ENCODE peak calls at places on chromosomes 1 and 21, in ten cellular contexts. One of them, this sample, is unnamed. For H3K4me1, the result is how much of the 10 kb centered on the place peaks cover.

GRCh38 chr1:248703674-248704073 is 1.1 kb upstream of the OR14I1 start:
- DNase-seq in right cardiac atrium: no peak
- DNase-seq in left ventricle myocardium inferior: no peak
- DNase-seq in pancreas: no peak
- DNase-seq in psoas muscle: no peak
- DNase-seq in body of pancreas: no peak
- DNase-seq in HCT116: no peak
- DNase-seq in neural progenitor cell: no peak
- DNase-seq in heart left ventricle: no peak
- DNase-seq in cardiac muscle cell: no peak
- DNase-seq in this sample: no peak

GRCh38 chr1:38334930-38335592 is 288.5 kb upstream of the POU3F1 start:
- DNase-seq in pancreas: no peak
- DNase-seq in left ventricle myocardium inferior: no peak
- DNase-seq in cardiac muscle cell: no peak
- DNase-seq in HCT116: no peak
- DNase-seq in neural progenitor cell: no peak
- DNase-seq in psoas muscle: no peak
- DNase-seq in right cardiac atrium: no peak
- DNase-seq in heart left ventricle: no peak
- DNase-seq in body of pancreas: no peak
- DNase-seq in this sample: no peak

GRCh38 chr1:156959414-156959813 is 39.0 kb downstream of the LRRC71 start:
- DNase-seq in heart left ventricle: no peak
- DNase-seq in HCT116: no peak
- DNase-seq in cardiac muscle cell: peak
- DNase-seq in neural progenitor cell: no peak
- DNase-seq in body of pancreas: no peak
- DNase-seq in left ventricle myocardium inferior: no peak
- DNase-seq in right cardiac atrium: no peak
- DNase-seq in pancreas: no peak
- DNase-seq in psoas muscle: no peak
- DNase-seq in this sample: no peak

GRCh38 chr1:112285311-112285710 is 110.7 kb upstream of the CTTNBP2NL start:
- DNase-seq in HCT116: no peak
- DNase-seq in pancreas: no peak
- DNase-seq in neural progenitor cell: no peak
- DNase-seq in psoas muscle: no peak
- DNase-seq in body of pancreas: no peak
- DNase-seq in heart left ventricle: no peak
- DNase-seq in right cardiac atrium: no peak
- DNase-seq in cardiac muscle cell: no peak
- DNase-seq in left ventricle myocardium inferior: no peak
- DNase-seq in this sample: no peak

GRCh38 chr1:27816921-27817630 is 13.5 kb upstream of the PPP1R8 start:
- DNase-seq in psoas muscle: no peak
- DNase-seq in body of pancreas: no peak
- DNase-seq in heart left ventricle: no peak
- DNase-seq in right cardiac atrium: no peak
- DNase-seq in left ventricle myocardium inferior: no peak
- DNase-seq in neural progenitor cell: no peak
- DNase-seq in cardiac muscle cell: peak
- DNase-seq in HCT116: no peak
- DNase-seq in pancreas: no peak
- DNase-seq in this sample: peak

GRCh38 chr21:41141031-41141457 is 26.9 kb upstream of the BACE2 start:
- DNase-seq in body of pancreas: no peak
- DNase-seq in pancreas: no peak
- DNase-seq in right cardiac atrium: no peak
- DNase-seq in heart left ventricle: no peak
- DNase-seq in left ventricle myocardium inferior: no peak
- DNase-seq in cardiac muscle cell: no peak
- DNase-seq in psoas muscle: no peak
- DNase-seq in neural progenitor cell: no peak
- DNase-seq in HCT116: no peak
- DNase-seq in this sample: no peak

GRCh38 chr1:185207178-185207577 is 50.2 kb downstream of the SWT1 start:
- DNase-seq in heart left ventricle: no peak
- DNase-seq in cardiac muscle cell: no peak
- DNase-seq in neural progenitor cell: no peak
- DNase-seq in right cardiac atrium: no peak
- DNase-seq in pancreas: no peak
- DNase-seq in psoas muscle: no peak
- DNase-seq in body of pancreas: no peak
- DNase-seq in left ventricle myocardium inferior: no peak
- DNase-seq in HCT116: no peak
- DNase-seq in this sample: no peak

GRCh38 chr1:157966034-157966671 is 27.3 kb upstream of the KIRREL1 start:
- DNase-seq in neural progenitor cell: no peak
- DNase-seq in HCT116: no peak
- DNase-seq in body of pancreas: peak
- DNase-seq in left ventricle myocardium inferior: no peak
- DNase-seq in right cardiac atrium: no peak
- DNase-seq in pancreas: peak
- DNase-seq in cardiac muscle cell: no peak
- DNase-seq in heart left ventricle: no peak
- DNase-seq in psoas muscle: no peak
- DNase-seq in this sample: no peak

GRCh38 chr1:3365519-3366158 is 88.8 kb upstream of the ARHGEF16 start:
- DNase-seq in heart left ventricle: no peak
- DNase-seq in psoas muscle: no peak
- DNase-seq in right cardiac atrium: peak
- DNase-seq in body of pancreas: peak
- DNase-seq in neural progenitor cell: no peak
- DNase-seq in cardiac muscle cell: peak
- DNase-seq in left ventricle myocardium inferior: no peak
- DNase-seq in pancreas: no peak
- DNase-seq in HCT116: no peak
- DNase-seq in this sample: no peak

GRCh38 chr1:24526045-24526444 is 23.4 kb downstream of the RCAN3 start:
- DNase-seq in left ventricle myocardium inferior: no peak
- DNase-seq in neural progenitor cell: no peak
- DNase-seq in right cardiac atrium: no peak
- DNase-seq in heart left ventricle: no peak
- DNase-seq in body of pancreas: no peak
- DNase-seq in HCT116: no peak
- DNase-seq in pancreas: no peak
- DNase-seq in cardiac muscle cell: no peak
- DNase-seq in psoas muscle: no peak
- DNase-seq in this sample: no peak

GRCh38 chr1:111735858-111736544 is 3.2 kb downstream of the INKA2 start:
- DNase-seq in left ventricle myocardium inferior: no peak
- DNase-seq in body of pancreas: no peak
- DNase-seq in cardiac muscle cell: peak
- DNase-seq in HCT116: no peak
- DNase-seq in heart left ventricle: no peak
- DNase-seq in right cardiac atrium: peak
- DNase-seq in psoas muscle: no peak
- DNase-seq in neural progenitor cell: peak
- DNase-seq in pancreas: no peak
- DNase-seq in this sample: no peak

GRCh38 chr1:118223426-118223825 is 38.4 kb upstream of the SPAG17 start:
- DNase-seq in right cardiac atrium: peak
- DNase-seq in HCT116: no peak
- DNase-seq in cardiac muscle cell: peak
- DNase-seq in heart left ventricle: no peak
- DNase-seq in neural progenitor cell: peak
- DNase-seq in left ventricle myocardium inferior: peak
- DNase-seq in pancreas: no peak
- DNase-seq in body of pancreas: peak
- DNase-seq in psoas muscle: peak
- DNase-seq in this sample: no peak

GRCh38 chr1:40834968-40835545 is 27.1 kb downstream of the CITED4 start:
- DNase-seq in right cardiac atrium: no peak
- DNase-seq in heart left ventricle: no peak
- DNase-seq in pancreas: no peak
- DNase-seq in neural progenitor cell: no peak
- DNase-seq in body of pancreas: no peak
- DNase-seq in cardiac muscle cell: no peak
- DNase-seq in HCT116: no peak
- DNase-seq in left ventricle myocardium inferior: no peak
- DNase-seq in psoas muscle: no peak
- DNase-seq in this sample: no peak

GRCh38 chr1:111249960-111250359 is 22.4 kb downstream of the CHI3L2 start:
- DNase-seq in cardiac muscle cell: peak
- DNase-seq in right cardiac atrium: no peak
- DNase-seq in HCT116: no peak
- DNase-seq in neural progenitor cell: peak
- DNase-seq in heart left ventricle: no peak
- DNase-seq in body of pancreas: no peak
- DNase-seq in left ventricle myocardium inferior: no peak
- DNase-seq in psoas muscle: no peak
- DNase-seq in pancreas: no peak
- DNase-seq in this sample: no peak

GRCh38 chr1:44585315-44585920 is 88.9 kb downstream of the TMEM53 start:
- DNase-seq in heart left ventricle: no peak
- DNase-seq in right cardiac atrium: no peak
- DNase-seq in neural progenitor cell: no peak
- DNase-seq in pancreas: no peak
- DNase-seq in body of pancreas: no peak
- DNase-seq in HCT116: no peak
- DNase-seq in cardiac muscle cell: no peak
- DNase-seq in left ventricle myocardium inferior: no peak
- DNase-seq in psoas muscle: no peak
- DNase-seq in this sample: no peak

GRCh38 chr1:212669102-212669501 is 30.5 kb downstream of the BATF3 start:
- DNase-seq in HCT116: peak
- DNase-seq in psoas muscle: no peak
- DNase-seq in right cardiac atrium: no peak
- DNase-seq in body of pancreas: no peak
- DNase-seq in pancreas: no peak
- DNase-seq in heart left ventricle: no peak
- DNase-seq in left ventricle myocardium inferior: no peak
- DNase-seq in cardiac muscle cell: peak
- DNase-seq in neural progenitor cell: peak
- DNase-seq in this sample: peak

GRCh38 chr1:225880210-225880584 is 2.0 kb downstream of the TMEM63A start:
- DNase-seq in left ventricle myocardium inferior: peak
- DNase-seq in heart left ventricle: peak
- DNase-seq in psoas muscle: no peak
- DNase-seq in body of pancreas: peak
- DNase-seq in HCT116: no peak
- DNase-seq in pancreas: peak
- DNase-seq in right cardiac atrium: peak
- DNase-seq in cardiac muscle cell: no peak
- DNase-seq in neural progenitor cell: no peak
- DNase-seq in this sample: no peak

GRCh38 chr1:224615861-224616760 is at the start of gene CNIH3:
- DNase-seq in pancreas: peak
- DNase-seq in heart left ventricle: no peak
- DNase-seq in left ventricle myocardium inferior: no peak
- DNase-seq in HCT116: no peak
- DNase-seq in psoas muscle: peak
- DNase-seq in body of pancreas: peak
- DNase-seq in neural progenitor cell: peak
- DNase-seq in right cardiac atrium: peak
- DNase-seq in cardiac muscle cell: peak
- DNase-seq in this sample: peak
- H3K4me1 ChIP-seq in pancreas: under half
- H3K4me1 ChIP-seq in heart left ventricle: under half
- H3K4me1 ChIP-seq in left ventricle myocardium inferior: under half
- H3K4me1 ChIP-seq in HCT116: under half
- H3K4me1 ChIP-seq in psoas muscle: under half
- H3K4me1 ChIP-seq in body of pancreas: under half
- H3K4me1 ChIP-seq in neural progenitor cell: under half
- H3K4me1 ChIP-seq in right cardiac atrium: under half
- H3K4me1 ChIP-seq in cardiac muscle cell: under half
- H3K4me1 ChIP-seq in this sample: under half

DNA sequence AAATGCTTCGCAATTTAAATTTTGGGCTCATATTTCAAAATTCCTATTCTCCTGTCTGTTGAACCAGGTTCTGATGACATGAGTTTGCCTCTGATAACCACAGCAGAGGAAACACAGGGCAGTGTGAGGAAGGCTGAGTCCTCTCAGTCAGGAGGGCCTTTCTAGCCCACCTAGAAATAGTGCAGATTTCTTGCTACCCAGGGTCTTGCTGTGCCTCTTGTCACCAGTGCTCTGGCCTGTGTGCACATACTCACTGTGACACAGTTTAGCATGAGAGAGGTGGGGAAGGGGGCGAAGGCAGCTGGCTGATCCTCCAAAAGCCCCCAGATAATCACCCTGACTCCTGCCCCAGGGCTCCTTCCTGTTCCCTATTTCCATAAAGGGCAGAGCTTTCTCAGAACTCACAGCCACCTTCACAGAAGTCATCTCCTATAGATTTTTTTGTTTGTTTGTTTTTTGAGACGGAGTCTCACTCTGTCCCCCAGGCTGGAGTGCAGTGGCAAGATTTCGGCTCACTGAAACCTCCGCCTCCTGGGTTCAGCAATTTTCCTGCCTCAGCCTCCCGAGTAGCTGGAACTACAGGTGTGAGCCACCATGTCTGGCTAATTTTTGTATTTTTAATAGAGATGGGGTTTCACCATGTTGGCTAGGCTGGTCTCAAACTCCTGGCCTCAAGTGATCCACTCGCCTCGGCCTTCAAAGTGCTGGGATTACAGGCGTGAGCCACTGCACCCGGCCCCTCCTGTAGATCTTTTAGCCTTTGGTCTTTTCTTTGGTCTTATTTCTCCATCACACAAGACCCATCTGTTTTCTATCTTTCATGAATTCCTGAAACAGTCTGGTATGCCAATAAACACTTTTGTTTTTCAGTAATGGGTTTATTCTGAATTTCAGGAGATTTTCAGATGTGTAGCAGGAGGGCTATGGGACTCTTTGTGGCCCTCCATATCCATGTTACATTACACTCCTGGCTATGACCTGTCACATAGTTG is 23.5 kb downstream of the ERRFI1 start:
- DNase-seq in neural progenitor cell: no peak
- DNase-seq in psoas muscle: no peak
- DNase-seq in body of pancreas: no peak
- DNase-seq in pancreas: no peak
- DNase-seq in left ventricle myocardium inferior: no peak
- DNase-seq in right cardiac atrium: no peak
- DNase-seq in cardiac muscle cell: no peak
- DNase-seq in HCT116: no peak
- DNase-seq in heart left ventricle: no peak
- DNase-seq in this sample: no peak
- H3K27ac ChIP-seq in neural progenitor cell: no peak
- H3K27ac ChIP-seq in psoas muscle: no peak
- H3K27ac ChIP-seq in body of pancreas: peak
- H3K27ac ChIP-seq in pancreas: no peak
- H3K27ac ChIP-seq in left ventricle myocardium inferior: peak
- H3K27ac ChIP-seq in right cardiac atrium: no peak
- H3K27ac ChIP-seq in cardiac muscle cell: no peak
- H3K27ac ChIP-seq in HCT116: no peak
- H3K27ac ChIP-seq in heart left ventricle: no peak
- H3K27ac ChIP-seq in this sample: no peak

GRCh38 chr21:14078746-14079375 is 131.9 kb downstream of the LIPI start:
- DNase-seq in heart left ventricle: no peak
- DNase-seq in cardiac muscle cell: no peak
- DNase-seq in neural progenitor cell: no peak
- DNase-seq in left ventricle myocardium inferior: no peak
- DNase-seq in HCT116: no peak
- DNase-seq in pancreas: no peak
- DNase-seq in psoas muscle: no peak
- DNase-seq in body of pancreas: no peak
- DNase-seq in right cardiac atrium: no peak
- DNase-seq in this sample: no peak
- H3K4me1 ChIP-seq in heart left ventricle: under half
- H3K4me1 ChIP-seq in cardiac muscle cell: under half
- H3K4me1 ChIP-seq in neural progenitor cell: under half
- H3K4me1 ChIP-seq in left ventricle myocardium inferior: under half
- H3K4me1 ChIP-seq in HCT116: under half
- H3K4me1 ChIP-seq in pancreas: under half
- H3K4me1 ChIP-seq in psoas muscle: under half
- H3K4me1 ChIP-seq in body of pancreas: under half
- H3K4me1 ChIP-seq in right cardiac atrium: under half
- H3K4me1 ChIP-seq in this sample: under half

GRCh38 chr1:166875302-166875733 is 746 bp downstream of the TADA1 start:
- DNase-seq in neural progenitor cell: peak
- DNase-seq in HCT116: no peak
- DNase-seq in cardiac muscle cell: no peak
- DNase-seq in right cardiac atrium: no peak
- DNase-seq in pancreas: no peak
- DNase-seq in body of pancreas: no peak
- DNase-seq in left ventricle myocardium inferior: no peak
- DNase-seq in psoas muscle: no peak
- DNase-seq in heart left ventricle: no peak
- DNase-seq in this sample: no peak
- H3K27ac ChIP-seq in neural progenitor cell: no peak
- H3K27ac ChIP-seq in HCT116: peak
- H3K27ac ChIP-seq in cardiac muscle cell: peak
- H3K27ac ChIP-seq in right cardiac atrium: peak
- H3K27ac ChIP-seq in pancreas: peak
- H3K27ac ChIP-seq in body of pancreas: peak
- H3K27ac ChIP-seq in left ventricle myocardium inferior: peak
- H3K27ac ChIP-seq in psoas muscle: peak
- H3K27ac ChIP-seq in heart left ventricle: no peak
- H3K27ac ChIP-seq in this sample: peak

This sample was measured in SJSA1.